ENCODE peak calls at places on chromosome 13, in nine cellular contexts. One of them, this sample, is unnamed.

GRCh38 chr13:100674363-100674847 is at the start of gene TMTC4:
- ATAC-seq in CD4-positive, CD25-positive, alpha-beta regulatory T cell: peak; percentile 18
- ATAC-seq in Panc1: peak; percentile 66
- ATAC-seq in left lung: peak; percentile 4
- ATAC-seq in foreskin keratinocyte: peak; percentile 64
- ATAC-seq in left lobe of liver: peak; percentile 52
- ATAC-seq in HCT116: peak; percentile 25
- ATAC-seq in central memory CD8-positive, alpha-beta T cell: peak; percentile 6
- ATAC-seq in RWPE2: peak; percentile 31
- ATAC-seq in this sample: peak; percentile 28

GRCh38 chr13:105773241-105773640 is 762.2 kb downstream of the EFNB2 start:
- ATAC-seq in CD4-positive, CD25-positive, alpha-beta regulatory T cell: no peak
- ATAC-seq in Panc1: no peak
- ATAC-seq in left lung: no peak
- ATAC-seq in foreskin keratinocyte: no peak
- ATAC-seq in left lobe of liver: no peak
- ATAC-seq in HCT116: no peak
- ATAC-seq in central memory CD8-positive, alpha-beta T cell: no peak
- ATAC-seq in RWPE2: no peak
- ATAC-seq in this sample: no peak

GRCh38 chr13:72959643-72960042 is 99.2 kb upstream of the KLF5 start:
- ATAC-seq in CD4-positive, CD25-positive, alpha-beta regulatory T cell: no peak
- ATAC-seq in Panc1: no peak
- ATAC-seq in left lung: no peak
- ATAC-seq in foreskin keratinocyte: peak; percentile 84
- ATAC-seq in left lobe of liver: no peak
- ATAC-seq in HCT116: no peak
- ATAC-seq in central memory CD8-positive, alpha-beta T cell: no peak
- ATAC-seq in RWPE2: peak; percentile 49
- ATAC-seq in this sample: peak; percentile 96

GRCh38 chr13:43911871-43912270 is 32.2 kb downstream of the LACC1 start:
- ATAC-seq in CD4-positive, CD25-positive, alpha-beta regulatory T cell: no peak
- ATAC-seq in Panc1: no peak
- ATAC-seq in left lung: no peak
- ATAC-seq in foreskin keratinocyte: no peak
- ATAC-seq in left lobe of liver: no peak
- ATAC-seq in HCT116: no peak
- ATAC-seq in central memory CD8-positive, alpha-beta T cell: no peak
- ATAC-seq in RWPE2: no peak
- ATAC-seq in this sample: no peak

GRCh38 chr13:95636853-95637252 is 7.7 kb downstream of the DZIP1 start:
- ATAC-seq in CD4-positive, CD25-positive, alpha-beta regulatory T cell: no peak
- ATAC-seq in Panc1: no peak
- ATAC-seq in left lung: no peak
- ATAC-seq in foreskin keratinocyte: no peak
- ATAC-seq in left lobe of liver: no peak
- ATAC-seq in HCT116: no peak
- ATAC-seq in central memory CD8-positive, alpha-beta T cell: no peak
- ATAC-seq in RWPE2: no peak
- ATAC-seq in this sample: no peak

GRCh38 chr13:107576430-107576829 is 638.9 kb downstream of the LIG4 start:
- ATAC-seq in CD4-positive, CD25-positive, alpha-beta regulatory T cell: no peak
- ATAC-seq in Panc1: no peak
- ATAC-seq in left lung: no peak
- ATAC-seq in foreskin keratinocyte: no peak
- ATAC-seq in left lobe of liver: no peak
- ATAC-seq in HCT116: no peak
- ATAC-seq in central memory CD8-positive, alpha-beta T cell: no peak
- ATAC-seq in RWPE2: no peak
- ATAC-seq in this sample: no peak

GRCh38 chr13:21336609-21337008 is 122.5 kb downstream of the ZDHHC20 start:
- ATAC-seq in CD4-positive, CD25-positive, alpha-beta regulatory T cell: no peak
- ATAC-seq in Panc1: no peak
- ATAC-seq in left lung: no peak
- ATAC-seq in foreskin keratinocyte: no peak
- ATAC-seq in left lobe of liver: no peak
- ATAC-seq in HCT116: peak; percentile 14
- ATAC-seq in central memory CD8-positive, alpha-beta T cell: no peak
- ATAC-seq in RWPE2: no peak
- ATAC-seq in this sample: no peak

GRCh38 chr13:98853791-98854191 is 101.3 kb upstream of the SLC15A1 start:
- ATAC-seq in CD4-positive, CD25-positive, alpha-beta regulatory T cell: no peak
- ATAC-seq in Panc1: no peak
- ATAC-seq in left lung: no peak
- ATAC-seq in foreskin keratinocyte: peak; percentile 34
- ATAC-seq in left lobe of liver: no peak
- ATAC-seq in HCT116: no peak
- ATAC-seq in central memory CD8-positive, alpha-beta T cell: peak; percentile 28
- ATAC-seq in RWPE2: no peak
- ATAC-seq in this sample: peak; percentile 65

GRCh38 chr13:65508745-65509144 is 1721.4 kb downstream of the PCDH9 start:
- ATAC-seq in CD4-positive, CD25-positive, alpha-beta regulatory T cell: no peak
- ATAC-seq in Panc1: no peak
- ATAC-seq in left lung: no peak
- ATAC-seq in foreskin keratinocyte: no peak
- ATAC-seq in left lobe of liver: no peak
- ATAC-seq in HCT116: no peak
- ATAC-seq in central memory CD8-positive, alpha-beta T cell: no peak
- ATAC-seq in RWPE2: no peak
- ATAC-seq in this sample: no peak

GRCh38 chr13:79258489-79258888 is 147.6 kb downstream of the RBM26 start:
- ATAC-seq in CD4-positive, CD25-positive, alpha-beta regulatory T cell: no peak
- ATAC-seq in Panc1: no peak
- ATAC-seq in left lung: no peak
- ATAC-seq in foreskin keratinocyte: no peak
- ATAC-seq in left lobe of liver: no peak
- ATAC-seq in HCT116: no peak
- ATAC-seq in central memory CD8-positive, alpha-beta T cell: no peak
- ATAC-seq in RWPE2: no peak
- ATAC-seq in this sample: no peak

GRCh38 chr13:79995334-79995733 is 345.6 kb downstream of the SPRY2 start:
- ATAC-seq in CD4-positive, CD25-positive, alpha-beta regulatory T cell: no peak
- ATAC-seq in Panc1: no peak
- ATAC-seq in left lung: peak; percentile 41
- ATAC-seq in foreskin keratinocyte: peak; percentile 100
- ATAC-seq in left lobe of liver: no peak
- ATAC-seq in HCT116: no peak
- ATAC-seq in central memory CD8-positive, alpha-beta T cell: no peak
- ATAC-seq in RWPE2: peak; percentile 88
- ATAC-seq in this sample: peak; percentile 99

GRCh38 chr13:99542788-99543406 is 41.6 kb downstream of the TM9SF2 start:
- ATAC-seq in CD4-positive, CD25-positive, alpha-beta regulatory T cell: peak; percentile 84
- ATAC-seq in Panc1: no peak
- ATAC-seq in left lung: peak; percentile 52
- ATAC-seq in foreskin keratinocyte: no peak
- ATAC-seq in left lobe of liver: peak; percentile 55
- ATAC-seq in HCT116: no peak
- ATAC-seq in central memory CD8-positive, alpha-beta T cell: peak; percentile 75
- ATAC-seq in RWPE2: no peak
- ATAC-seq in this sample: peak; percentile 64

GRCh38 chr13:42170029-42170428 is 101.9 kb upstream of the AKAP11 start:
- ATAC-seq in CD4-positive, CD25-positive, alpha-beta regulatory T cell: no peak
- ATAC-seq in Panc1: no peak
- ATAC-seq in left lung: no peak
- ATAC-seq in foreskin keratinocyte: no peak
- ATAC-seq in left lobe of liver: no peak
- ATAC-seq in HCT116: no peak
- ATAC-seq in central memory CD8-positive, alpha-beta T cell: no peak
- ATAC-seq in RWPE2: no peak
- ATAC-seq in this sample: no peak

GRCh38 chr13:25171517-25172302 is at the start of gene AMER2:
- ATAC-seq in CD4-positive, CD25-positive, alpha-beta regulatory T cell: no peak
- ATAC-seq in Panc1: no peak
- ATAC-seq in left lung: no peak
- ATAC-seq in foreskin keratinocyte: peak; percentile 25
- ATAC-seq in left lobe of liver: no peak
- ATAC-seq in HCT116: no peak
- ATAC-seq in central memory CD8-positive, alpha-beta T cell: no peak
- ATAC-seq in RWPE2: peak; percentile 25
- ATAC-seq in this sample: no peak

GRCh38 chr13:55661505-55661904 is 1479.2 kb upstream of the PRR20A start:
- ATAC-seq in CD4-positive, CD25-positive, alpha-beta regulatory T cell: no peak
- ATAC-seq in Panc1: no peak
- ATAC-seq in left lung: no peak
- ATAC-seq in foreskin keratinocyte: no peak
- ATAC-seq in left lobe of liver: no peak
- ATAC-seq in HCT116: no peak
- ATAC-seq in central memory CD8-positive, alpha-beta T cell: no peak
- ATAC-seq in RWPE2: no peak
- ATAC-seq in this sample: no peak

GRCh38 chr13:83819611-83820010 is 62.7 kb downstream of the SLITRK1 start:
- ATAC-seq in CD4-positive, CD25-positive, alpha-beta regulatory T cell: no peak
- ATAC-seq in Panc1: no peak
- ATAC-seq in left lung: no peak
- ATAC-seq in foreskin keratinocyte: no peak
- ATAC-seq in left lobe of liver: no peak
- ATAC-seq in HCT116: no peak
- ATAC-seq in central memory CD8-positive, alpha-beta T cell: no peak
- ATAC-seq in RWPE2: no peak
- ATAC-seq in this sample: no peak

GRCh38 chr13:84651288-84651687 is 769.0 kb upstream of the SLITRK1 start:
- ATAC-seq in CD4-positive, CD25-positive, alpha-beta regulatory T cell: no peak
- ATAC-seq in Panc1: no peak
- ATAC-seq in left lung: peak; percentile 41
- ATAC-seq in foreskin keratinocyte: peak; percentile 97
- ATAC-seq in left lobe of liver: no peak
- ATAC-seq in HCT116: no peak
- ATAC-seq in central memory CD8-positive, alpha-beta T cell: no peak
- ATAC-seq in RWPE2: peak; percentile 96
- ATAC-seq in this sample: peak; percentile 32

GRCh38 chr13:29679357-29680050 is 84.0 kb upstream of the SLC7A1 start:
- ATAC-seq in CD4-positive, CD25-positive, alpha-beta regulatory T cell: no peak
- ATAC-seq in Panc1: no peak
- ATAC-seq in left lung: peak; percentile 41
- ATAC-seq in foreskin keratinocyte: no peak
- ATAC-seq in left lobe of liver: peak; percentile 81
- ATAC-seq in HCT116: no peak
- ATAC-seq in central memory CD8-positive, alpha-beta T cell: no peak
- ATAC-seq in RWPE2: no peak
- ATAC-seq in this sample: no peak

GRCh38 chr13:98485561-98485960 is 91.3 kb downstream of the STK24 start:
- ATAC-seq in CD4-positive, CD25-positive, alpha-beta regulatory T cell: no peak
- ATAC-seq in Panc1: no peak
- ATAC-seq in left lung: no peak
- ATAC-seq in foreskin keratinocyte: no peak
- ATAC-seq in left lobe of liver: no peak
- ATAC-seq in HCT116: no peak
- ATAC-seq in central memory CD8-positive, alpha-beta T cell: no peak
- ATAC-seq in RWPE2: no peak
- ATAC-seq in this sample: no peak

GRCh38 chr13:77650409-77650808 is 47.1 kb upstream of the SLAIN1 start:
- ATAC-seq in CD4-positive, CD25-positive, alpha-beta regulatory T cell: no peak
- ATAC-seq in Panc1: no peak
- ATAC-seq in left lung: no peak
- ATAC-seq in foreskin keratinocyte: no peak
- ATAC-seq in left lobe of liver: no peak
- ATAC-seq in HCT116: no peak
- ATAC-seq in central memory CD8-positive, alpha-beta T cell: no peak
- ATAC-seq in RWPE2: no peak
- ATAC-seq in this sample: no peak

GRCh38 chr13:65656740-65657329 is 1573.3 kb downstream of the PCDH9 start:
- ATAC-seq in CD4-positive, CD25-positive, alpha-beta regulatory T cell: no peak
- ATAC-seq in Panc1: no peak
- ATAC-seq in left lung: no peak
- ATAC-seq in foreskin keratinocyte: no peak
- ATAC-seq in left lobe of liver: peak; percentile 49
- ATAC-seq in HCT116: peak; percentile 47
- ATAC-seq in central memory CD8-positive, alpha-beta T cell: no peak
- ATAC-seq in RWPE2: no peak
- ATAC-seq in this sample: no peak

GRCh38 chr13:30698488-30699005 is 36.8 kb upstream of the ALOX5AP start:
- ATAC-seq in CD4-positive, CD25-positive, alpha-beta regulatory T cell: no peak
- ATAC-seq in Panc1: no peak
- ATAC-seq in left lung: no peak
- ATAC-seq in foreskin keratinocyte: no peak
- ATAC-seq in left lobe of liver: no peak
- ATAC-seq in HCT116: no peak
- ATAC-seq in central memory CD8-positive, alpha-beta T cell: no peak
- ATAC-seq in RWPE2: no peak
- ATAC-seq in this sample: no peak

GRCh38 chr13:33188093-33188882 is 97.3 kb downstream of the STARD13 start:
- ATAC-seq in CD4-positive, CD25-positive, alpha-beta regulatory T cell: no peak
- ATAC-seq in Panc1: no peak
- ATAC-seq in left lung: no peak
- ATAC-seq in foreskin keratinocyte: no peak
- ATAC-seq in left lobe of liver: no peak
- ATAC-seq in HCT116: no peak
- ATAC-seq in central memory CD8-positive, alpha-beta T cell: no peak
- ATAC-seq in RWPE2: peak; percentile 23
- ATAC-seq in this sample: no peak

GRCh38 chr13:108426893-108427292 is 157.4 kb downstream of the TNFSF13B start:
- ATAC-seq in CD4-positive, CD25-positive, alpha-beta regulatory T cell: no peak
- ATAC-seq in Panc1: no peak
- ATAC-seq in left lung: peak; percentile 90
- ATAC-seq in foreskin keratinocyte: no peak
- ATAC-seq in left lobe of liver: no peak
- ATAC-seq in HCT116: no peak
- ATAC-seq in central memory CD8-positive, alpha-beta T cell: no peak
- ATAC-seq in RWPE2: no peak
- ATAC-seq in this sample: no peak

GRCh38 chr13:114119196-114119595 is 13.2 kb downstream of the RASA3 start:
- ATAC-seq in CD4-positive, CD25-positive, alpha-beta regulatory T cell: no peak
- ATAC-seq in Panc1: peak; percentile 43
- ATAC-seq in left lung: peak; percentile 70
- ATAC-seq in foreskin keratinocyte: peak; percentile 54
- ATAC-seq in left lobe of liver: peak; percentile 19
- ATAC-seq in HCT116: peak; percentile 66
- ATAC-seq in central memory CD8-positive, alpha-beta T cell: no peak
- ATAC-seq in RWPE2: peak; percentile 88
- ATAC-seq in this sample: no peak

GRCh38 chr13:95481051-95481775 is 71.3 kb upstream of the CLDN10 start:
- ATAC-seq in CD4-positive, CD25-positive, alpha-beta regulatory T cell: no peak
- ATAC-seq in Panc1: no peak
- ATAC-seq in left lung: no peak
- ATAC-seq in foreskin keratinocyte: no peak
- ATAC-seq in left lobe of liver: no peak
- ATAC-seq in HCT116: no peak
- ATAC-seq in central memory CD8-positive, alpha-beta T cell: no peak
- ATAC-seq in RWPE2: peak; percentile 57
- ATAC-seq in this sample: no peak

GRCh38 chr13:110509478-110509926 is 52.0 kb downstream of the RAB20 start:
- ATAC-seq in CD4-positive, CD25-positive, alpha-beta regulatory T cell: no peak
- ATAC-seq in Panc1: no peak
- ATAC-seq in left lung: no peak
- ATAC-seq in foreskin keratinocyte: no peak
- ATAC-seq in left lobe of liver: no peak
- ATAC-seq in HCT116: no peak
- ATAC-seq in central memory CD8-positive, alpha-beta T cell: no peak
- ATAC-seq in RWPE2: no peak
- ATAC-seq in this sample: no peak

GRCh38 chr13:43136940-43137574 is 113.7 kb downstream of the DNAJC15 start:
- ATAC-seq in CD4-positive, CD25-positive, alpha-beta regulatory T cell: no peak
- ATAC-seq in Panc1: no peak
- ATAC-seq in left lung: no peak
- ATAC-seq in foreskin keratinocyte: no peak
- ATAC-seq in left lobe of liver: peak; percentile 95
- ATAC-seq in HCT116: no peak
- ATAC-seq in central memory CD8-positive, alpha-beta T cell: no peak
- ATAC-seq in RWPE2: no peak
- ATAC-seq in this sample: no peak

GRCh38 chr13:65724261-65724660 is 1505.9 kb downstream of the PCDH9 start:
- ATAC-seq in CD4-positive, CD25-positive, alpha-beta regulatory T cell: no peak
- ATAC-seq in Panc1: no peak
- ATAC-seq in left lung: no peak
- ATAC-seq in foreskin keratinocyte: no peak
- ATAC-seq in left lobe of liver: no peak
- ATAC-seq in HCT116: no peak
- ATAC-seq in central memory CD8-positive, alpha-beta T cell: no peak
- ATAC-seq in RWPE2: no peak
- ATAC-seq in this sample: no peak

GRCh38 chr13:25738342-25738771 is 313.5 kb downstream of the SHISA2 start:
- ATAC-seq in CD4-positive, CD25-positive, alpha-beta regulatory T cell: no peak
- ATAC-seq in Panc1: no peak
- ATAC-seq in left lung: peak; percentile 40
- ATAC-seq in foreskin keratinocyte: no peak
- ATAC-seq in left lobe of liver: no peak
- ATAC-seq in HCT116: no peak
- ATAC-seq in central memory CD8-positive, alpha-beta T cell: peak; percentile 66
- ATAC-seq in RWPE2: no peak
- ATAC-seq in this sample: no peak

GRCh38 chr13:97275775-97276501 is 53.8 kb downstream of the MBNL2 start:
- ATAC-seq in CD4-positive, CD25-positive, alpha-beta regulatory T cell: no peak
- ATAC-seq in Panc1: no peak
- ATAC-seq in left lung: no peak
- ATAC-seq in foreskin keratinocyte: no peak
- ATAC-seq in left lobe of liver: peak; percentile 8
- ATAC-seq in HCT116: no peak
- ATAC-seq in central memory CD8-positive, alpha-beta T cell: no peak
- ATAC-seq in RWPE2: no peak
- ATAC-seq in this sample: no peak

This sample was measured in esophagus mucosa.